ENCODE peak calls at places on chromosomes 4 and X, in five cellular contexts. F is OCI-LY7; L is stimulated activated CD4-positive, alpha-beta T cell treated with anti-CD3 and anti-CD28 coated beads, Interleukin-12 subunit alpha, Interleukin-12 subunit beta, amount 100 ng/mL, for 4 hours; P is nucleus accumbens; Y is ecto neural progenitor cell. K is an unnamed sample.

GRCh38 chrX:110012818-110013484 is 10.0 kb downstream of the TMEM164 start:
- DNase-seq in F (no peak), L (no peak), P (no peak), Y (no peak), K (no peak)

GRCh38 chr4:15130441-15130840 is 128.2 kb downstream of the CPEB2 start:
- DNase-seq in F (no peak), L (no peak), P (peak; percentile 9), Y (no peak), K (no peak)

GRCh38 chrX:33126469-33126868 is 84.9 kb downstream of the DMD start:
- DNase-seq in F (peak; percentile 14), L (no peak), P (no peak), Y (no peak), K (no peak)

GRCh38 chr4:71290074-71290473 is 48.7 kb upstream of the SLC4A4 start:
- DNase-seq in F (no peak), L (no peak), P (no peak), Y (no peak), K (no peak)

GRCh38 chrX:39611468-39611867 is 486.3 kb downstream of the BCOR start:
- DNase-seq in F (no peak), L (no peak), P (no peak), Y (no peak), K (no peak)

GRCh38 chrX:49291615-49292337 is 11.7 kb upstream of the GAGE10 start:
- DNase-seq in F (peak; percentile 51), L (peak; percentile 66), P (no peak), Y (peak; percentile 70), K (peak; percentile 60)

GRCh38 chrX:143781103-143781502 is 60.6 kb upstream of the SPANXN2 start:
- DNase-seq in F (no peak), L (no peak), P (no peak), Y (no peak), K (peak; percentile 53)

GRCh38 chrX:9859711-9860555 is 73.7 kb downstream of the SHROOM2 start:
- DNase-seq in F (no peak), L (no peak), P (no peak), Y (no peak), K (no peak)

GRCh38 chr4:52511825-52512224 is 147.3 kb downstream of the USP46 start:
- DNase-seq in F (no peak), L (no peak), P (no peak), Y (no peak), K (no peak)

GRCh38 chrX:84187501-84188319 is at the start of gene RPS6KA6:
- DNase-seq in F (no peak), L (no peak), P (no peak), Y (peak; percentile 75), K (peak; percentile 51)

GRCh38 chr4:8019396-8020365 is 80.0 kb upstream of the AFAP1 start:
- DNase-seq in F (no peak), L (no peak), P (peak; percentile 32), Y (no peak), K (no peak)

GRCh38 chrX:50747471-50747900 is 66.5 kb downstream of the SHROOM4 start:
- DNase-seq in F (peak; percentile 4), L (no peak), P (no peak), Y (no peak), K (peak; percentile 59)

GRCh38 chr4:98293089-98293887 is 32.1 kb downstream of the RAP1GDS1 start:
- DNase-seq in F (no peak), L (no peak), P (peak; percentile 34), Y (no peak), K (no peak)

GRCh38 chr4:113502476-113502875 is 259.1 kb downstream of the CAMK2D start:
- DNase-seq in F (no peak), L (no peak), P (no peak), Y (no peak), K (no peak)

K was measured in SJCRH30.